ENCODE peak calls at places on chromosome 18, in seven cellular contexts. H is NCI-H460, P is LoVo, K is heart left ventricle, X is AG09319, F is ecto neural progenitor cell, S is DMS79. T is an unnamed sample.

GRCh38 chr18:28854964-28855363 is 678.0 kb upstream of the CDH2 start:
- DNase-seq in X (no peak), H (peak), P (no peak), F (no peak), S (no peak), K (no peak), T (no peak)

GRCh38 chr18:28168725-28169124 is 8.2 kb downstream of the CDH2 start:
- DNase-seq in S (no peak), P (no peak), X (no peak), F (no peak), H (no peak), K (no peak), T (no peak)

GRCh38 chr18:9855686-9856085 is 30.1 kb upstream of the TXNDC2 start:
- DNase-seq in S (no peak), H (no peak), X (no peak), P (no peak), K (no peak), F (no peak), T (no peak)

GRCh38 chr18:49656098-49656591 is 94.3 kb downstream of the LIPG start:
- DNase-seq in F (no peak), X (no peak), H (peak), P (peak), S (peak), K (no peak), T (peak)

GRCh38 chr18:68494802-68495560 is 219.9 kb downstream of the TMX3 start:
- DNase-seq in H (no peak), S (no peak), P (no peak), X (peak), K (no peak), F (no peak), T (no peak)

GRCh38 chr18:46152436-46152807 is 48.2 kb downstream of the HAUS1 start:
- DNase-seq in H (no peak), X (peak), P (peak), S (peak), F (no peak), K (peak), T (peak)

GRCh38 chr18:48951448-48952286 is 902 bp upstream of the SMAD7 start:
- DNase-seq in F (peak), P (peak), S (peak), K (peak), X (peak), H (peak), T (peak)

GRCh38 chr18:43789234-43790000 is 512.1 kb upstream of the SYT4 start:
- DNase-seq in X (peak), K (no peak), F (no peak), H (no peak), P (no peak), S (no peak), T (no peak)

GRCh38 chr18:61554946-61555361 is 221.7 kb downstream of the CDH20 start:
- DNase-seq in X (no peak), H (no peak), S (no peak), P (no peak), K (no peak), F (no peak), T (no peak)

GRCh38 chr18:11842562-11842961 is 8.7 kb upstream of the CHMP1B start:
- DNase-seq in P (no peak), F (no peak), K (no peak), X (no peak), S (no peak), H (no peak), T (no peak)

GRCh38 chr18:63016270-63016669 is 300.9 kb downstream of the PHLPP1 start:
- DNase-seq in H (peak), S (peak), F (no peak), P (peak), X (peak), K (no peak), T (peak)

GRCh38 chr18:46721331-46721730 is 35.5 kb downstream of the ST8SIA5 start:
- DNase-seq in F (peak), K (no peak), S (no peak), H (no peak), X (no peak), P (no peak), T (no peak)

GRCh38 chr18:21739604-21740473 is 753 bp upstream of the MIB1 start:
- DNase-seq in H (no peak), S (no peak), K (no peak), X (no peak), P (no peak), F (peak), T (no peak)

GRCh38 chr18:54257015-54257414 is 12.3 kb upstream of the POLI start:
- DNase-seq in F (no peak), P (no peak), X (no peak), K (no peak), S (no peak), H (no peak), T (no peak)

GRCh38 chr18:43279015-43279758 is 1.9 kb upstream of the SYT4 start:
- DNase-seq in S (peak), K (no peak), P (no peak), X (no peak), F (no peak), H (no peak), T (no peak)

GRCh38 chr18:22828171-22828570 is 105.0 kb upstream of the RBBP8 start:
- DNase-seq in H (no peak), X (no peak), F (no peak), K (no peak), S (no peak), P (no peak), T (no peak)

GRCh38 chr18:21284540-21284939 is 42.5 kb downstream of the GREB1L start:
- DNase-seq in S (no peak), F (no peak), P (no peak), H (no peak), K (no peak), X (no peak), T (no peak)

GRCh38 chr18:41731887-41732286 is 223.1 kb upstream of the PIK3C3 start:
- DNase-seq in F (no peak), X (no peak), H (peak), S (no peak), P (no peak), K (no peak), T (no peak)

GRCh38 chr18:55280515-55280914 is 307.5 kb downstream of the TCF4 start:
- DNase-seq in X (no peak), H (no peak), P (no peak), F (no peak), K (no peak), S (no peak), T (no peak)

GRCh38 chr18:74204543-74205152 is 56.3 kb downstream of the TIMM21 start:
- DNase-seq in H (no peak), P (no peak), F (no peak), X (no peak), K (no peak), S (no peak), T (no peak)

GRCh38 chr18:25262920-25263319 is 89.0 kb downstream of the ZNF521 start:
- DNase-seq in F (no peak), H (no peak), S (no peak), X (peak), K (no peak), P (no peak), T (no peak)

GRCh38 chr18:22136395-22136794 is 33.0 kb upstream of the GATA6 start:
- DNase-seq in K (no peak), H (peak), F (no peak), X (no peak), S (no peak), P (peak), T (no peak)

GRCh38 chr18:37538526-37539205 is 26.9 kb downstream of the CELF4 start:
- DNase-seq in S (no peak), P (no peak), K (no peak), F (no peak), X (no peak), H (no peak), T (no peak)

GRCh38 chr18:46291149-46291548 is 187.0 kb downstream of the HAUS1 start:
- DNase-seq in K (no peak), X (no peak), S (no peak), H (no peak), P (no peak), F (peak), T (no peak)

GRCh38 chr18:63758616-63759015 is 16.6 kb upstream of the SERPINB7 start:
- DNase-seq in F (no peak), P (no peak), H (no peak), X (no peak), S (peak), K (no peak), T (no peak)

GRCh38 chr18:77366725-77367641 is 117.3 kb downstream of the GALR1 start:
- DNase-seq in P (no peak), S (no peak), H (no peak), K (no peak), X (no peak), F (no peak), T (no peak)

GRCh38 chr18:23067236-23067635 is 68.0 kb upstream of the CABLES1 start:
- DNase-seq in F (no peak), S (no peak), P (no peak), K (no peak), H (no peak), X (no peak), T (no peak)

GRCh38 chr18:30970201-30970816 is 72.2 kb downstream of the DSC3 start:
- DNase-seq in K (no peak), S (no peak), H (peak), X (no peak), F (no peak), P (peak), T (no peak)

GRCh38 chr18:13452851-13453524 is 234.4 kb downstream of the LDLRAD4 start:
- DNase-seq in X (no peak), H (no peak), S (no peak), P (no peak), F (no peak), K (no peak), T (no peak)

GRCh38 chr18:23662309-23663263 is at the start of gene ANKRD29:
- DNase-seq in P (peak), K (peak), X (no peak), S (no peak), F (peak), H (peak), T (peak)

GRCh38 chr18:80147037-80147417 is 38.0 kb downstream of the ADNP2 start:
- DNase-seq in X (no peak), K (no peak), P (no peak), H (no peak), S (no peak), F (no peak), T (no peak)

GRCh38 chr18:68662779-68663178 is 52.1 kb downstream of the TMX3 start:
- DNase-seq in S (no peak), F (no peak), K (no peak), X (no peak), H (no peak), P (no peak), T (peak)

GRCh38 chr18:57803119-57803969 is at the start of gene ATP8B1:
- DNase-seq in P (peak), S (peak), X (no peak), K (peak), H (no peak), F (peak), T (no peak)

GRCh38 chr18:22417496-22418188 is at the start of gene CTAGE1:
- DNase-seq in P (no peak), X (no peak), K (no peak), F (peak), H (no peak), S (no peak), T (no peak)

GRCh38 chr18:13485182-13485581 is 241.2 kb downstream of the FAM210A start:
- DNase-seq in P (no peak), H (no peak), K (no peak), S (no peak), X (no peak), F (no peak), T (no peak)

GRCh38 chr18:26536032-26536431 is 12.3 kb downstream of the KCTD1 start:
- DNase-seq in P (peak), S (no peak), H (no peak), F (no peak), X (no peak), K (no peak), T (no peak)

GRCh38 chr18:22504665-22505064 is 87.0 kb upstream of the CTAGE1 start:
- DNase-seq in S (no peak), F (no peak), K (no peak), P (peak), H (no peak), X (no peak), T (peak)

GRCh38 chr18:62324355-62324828 is 718 bp upstream of the TNFRSF11A start:
- DNase-seq in F (no peak), H (no peak), X (no peak), K (peak), P (no peak), S (no peak), T (no peak)